ENCODE peak calls at places on chromosomes 2 and 18, in four cellular contexts. One of them, this sample, is unnamed. For H3K4me1, the result is how much of the 10 kb centered on the place peaks cover.

GRCh38 chr2:164430166-164430783 is 191.0 kb downstream of the GRB14 start:
- DNase-seq in SJSA1: peak
- DNase-seq in right lobe of liver: no peak
- DNase-seq in prostate gland: no peak
- DNase-seq in this sample: no peak

GRCh38 chr2:199118701-199119241 is 339.0 kb downstream of the SATB2 start:
- DNase-seq in SJSA1: no peak
- DNase-seq in right lobe of liver: no peak
- DNase-seq in prostate gland: no peak
- DNase-seq in this sample: no peak

GRCh38 chr2:120765031-120765910 is 29.6 kb downstream of the GLI2 start:
- DNase-seq in SJSA1: no peak
- DNase-seq in right lobe of liver: peak
- DNase-seq in prostate gland: no peak
- DNase-seq in this sample: no peak

GRCh38 chr2:186977433-186978045 is 128.6 kb upstream of the ZSWIM2 start:
- DNase-seq in SJSA1: no peak
- DNase-seq in right lobe of liver: no peak
- DNase-seq in prostate gland: no peak
- DNase-seq in this sample: no peak

GRCh38 chr2:185857676-185858075 is 119.1 kb downstream of the FSIP2 start:
- DNase-seq in SJSA1: no peak
- DNase-seq in right lobe of liver: no peak
- DNase-seq in prostate gland: no peak
- DNase-seq in this sample: no peak

GRCh38 chr2:6692819-6693218 is 172.9 kb downstream of the CMPK2 start:
- DNase-seq in SJSA1: no peak
- DNase-seq in right lobe of liver: no peak
- DNase-seq in prostate gland: no peak
- DNase-seq in this sample: no peak

GRCh38 chr2:217801115-217801531 is 201.7 kb downstream of the TNS1 start:
- DNase-seq in SJSA1: no peak
- DNase-seq in right lobe of liver: no peak
- DNase-seq in prostate gland: no peak
- DNase-seq in this sample: no peak

GRCh38 chr2:84077504-84077903 is 381.6 kb downstream of the SUCLG1 start:
- DNase-seq in SJSA1: peak
- DNase-seq in right lobe of liver: no peak
- DNase-seq in prostate gland: no peak
- DNase-seq in this sample: no peak

GRCh38 chr2:236947294-236947693 is 138.4 kb upstream of the COPS8 start:
- DNase-seq in SJSA1: no peak
- DNase-seq in right lobe of liver: no peak
- DNase-seq in prostate gland: no peak
- DNase-seq in this sample: no peak

GRCh38 chr2:202632682-202633081 is 2.1 kb upstream of the FAM117B start:
- DNase-seq in SJSA1: no peak
- DNase-seq in right lobe of liver: no peak
- DNase-seq in prostate gland: no peak
- DNase-seq in this sample: no peak

GRCh38 chr2:152560163-152560562 is 157.1 kb downstream of the PRPF40A start:
- DNase-seq in SJSA1: no peak
- DNase-seq in right lobe of liver: no peak
- DNase-seq in prostate gland: no peak
- DNase-seq in this sample: no peak

GRCh38 chr18:76805221-76805620 is 17.1 kb upstream of the ZNF236 start:
- DNase-seq in SJSA1: peak
- DNase-seq in right lobe of liver: no peak
- DNase-seq in prostate gland: no peak
- DNase-seq in this sample: no peak

GRCh38 chr2:173075781-173076556 is at the start of gene MAP3K20:
- DNase-seq in SJSA1: peak
- DNase-seq in right lobe of liver: peak
- DNase-seq in prostate gland: peak
- DNase-seq in this sample: peak

GRCh38 chr18:35397976-35398375 is 20.8 kb upstream of the ZNF396 start:
- DNase-seq in SJSA1: no peak
- DNase-seq in right lobe of liver: no peak
- DNase-seq in prostate gland: no peak
- DNase-seq in this sample: no peak

GRCh38 chr18:10526211-10526949 is 553 bp downstream of the NAPG start:
- DNase-seq in SJSA1: peak
- DNase-seq in right lobe of liver: peak
- DNase-seq in prostate gland: peak
- DNase-seq in this sample: no peak

GRCh38 chr18:75393721-75394120 is 33.8 kb downstream of the SMIM21 start:
- DNase-seq in SJSA1: peak
- DNase-seq in right lobe of liver: no peak
- DNase-seq in prostate gland: no peak
- DNase-seq in this sample: no peak

GRCh38 chr18:12765127-12765526 is 62.3 kb downstream of the PSMG2 start:
- DNase-seq in SJSA1: no peak
- DNase-seq in right lobe of liver: no peak
- DNase-seq in prostate gland: no peak
- DNase-seq in this sample: no peak

GRCh38 chr2:197571622-197572271 is 55.9 kb downstream of the MOB4 start:
- DNase-seq in SJSA1: no peak
- DNase-seq in right lobe of liver: no peak
- DNase-seq in prostate gland: no peak
- DNase-seq in this sample: no peak

GRCh38 chr2:162184796-162185195 is 32.7 kb upstream of the GCG start:
- DNase-seq in SJSA1: no peak
- DNase-seq in right lobe of liver: no peak
- DNase-seq in prostate gland: no peak
- DNase-seq in this sample: no peak

GRCh38 chr2:107588960-107589542 is 237.6 kb upstream of the RGPD4 start:
- DNase-seq in SJSA1: no peak
- DNase-seq in right lobe of liver: no peak
- DNase-seq in prostate gland: no peak
- DNase-seq in this sample: no peak

GRCh38 chr18:10230072-10230471 is 224.4 kb upstream of the APCDD1 start:
- DNase-seq in SJSA1: peak
- DNase-seq in right lobe of liver: no peak
- DNase-seq in prostate gland: no peak
- DNase-seq in this sample: no peak

GRCh38 chr2:175630319-175631246 is 371.5 kb downstream of the LNPK start:
- DNase-seq in SJSA1: no peak
- DNase-seq in right lobe of liver: no peak
- DNase-seq in prostate gland: no peak
- DNase-seq in this sample: no peak

GRCh38 chr2:134707330-134707676 is 11.5 kb downstream of the TMEM163 start:
- DNase-seq in SJSA1: no peak
- DNase-seq in right lobe of liver: no peak
- DNase-seq in prostate gland: no peak
- DNase-seq in this sample: no peak

GRCh38 chr2:181673178-181673577 is 7.1 kb downstream of the NEUROD1 start:
- DNase-seq in SJSA1: no peak
- DNase-seq in right lobe of liver: no peak
- DNase-seq in prostate gland: no peak
- DNase-seq in this sample: no peak

GRCh38 chr2:100212820-100213219 is 70.4 kb upstream of the AFF3 start:
- DNase-seq in SJSA1: no peak
- DNase-seq in right lobe of liver: no peak
- DNase-seq in prostate gland: no peak
- DNase-seq in this sample: no peak

DNA sequence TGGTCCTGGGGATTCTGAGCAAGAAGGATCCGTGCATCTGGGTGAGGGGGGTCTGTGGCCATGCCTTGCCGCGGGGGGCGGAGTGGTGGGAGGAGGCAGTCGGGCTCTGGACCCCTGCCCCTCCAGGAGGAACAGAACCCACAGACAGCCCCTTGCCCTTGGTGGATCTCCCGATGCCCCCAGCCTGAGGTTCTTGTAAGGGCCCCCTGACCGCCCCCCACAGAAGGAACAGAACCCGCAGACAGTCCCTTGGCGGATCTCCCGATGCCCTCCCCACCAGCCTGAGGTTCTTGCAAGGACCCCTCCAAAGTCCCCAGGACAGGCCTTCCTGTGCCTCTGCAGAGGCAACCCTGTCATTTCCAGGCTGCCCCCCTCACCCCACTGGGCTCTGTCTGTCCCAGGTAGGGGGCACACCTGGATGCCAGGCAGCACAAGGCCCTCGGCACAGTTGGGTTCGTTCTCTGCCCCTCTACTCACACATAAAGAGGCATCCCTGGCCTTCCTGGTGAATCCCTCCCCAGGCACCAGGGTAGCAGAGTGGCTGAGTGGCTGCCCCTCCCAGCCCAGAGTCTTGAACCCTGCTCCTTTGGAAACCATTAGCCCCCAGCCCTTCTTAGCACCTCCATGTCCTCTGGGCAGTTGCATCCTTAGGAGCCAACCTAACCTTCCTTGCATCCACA is 1.9 kb downstream of the GPC1 start:
- DNase-seq in SJSA1: no peak
- DNase-seq in right lobe of liver: peak
- DNase-seq in prostate gland: no peak
- DNase-seq in this sample: no peak
- H3K4me3 ChIP-seq in SJSA1: no peak
- H3K4me3 ChIP-seq in right lobe of liver: no peak
- H3K4me3 ChIP-seq in prostate gland: no peak
- H3K4me3 ChIP-seq in this sample: no peak

DNA sequence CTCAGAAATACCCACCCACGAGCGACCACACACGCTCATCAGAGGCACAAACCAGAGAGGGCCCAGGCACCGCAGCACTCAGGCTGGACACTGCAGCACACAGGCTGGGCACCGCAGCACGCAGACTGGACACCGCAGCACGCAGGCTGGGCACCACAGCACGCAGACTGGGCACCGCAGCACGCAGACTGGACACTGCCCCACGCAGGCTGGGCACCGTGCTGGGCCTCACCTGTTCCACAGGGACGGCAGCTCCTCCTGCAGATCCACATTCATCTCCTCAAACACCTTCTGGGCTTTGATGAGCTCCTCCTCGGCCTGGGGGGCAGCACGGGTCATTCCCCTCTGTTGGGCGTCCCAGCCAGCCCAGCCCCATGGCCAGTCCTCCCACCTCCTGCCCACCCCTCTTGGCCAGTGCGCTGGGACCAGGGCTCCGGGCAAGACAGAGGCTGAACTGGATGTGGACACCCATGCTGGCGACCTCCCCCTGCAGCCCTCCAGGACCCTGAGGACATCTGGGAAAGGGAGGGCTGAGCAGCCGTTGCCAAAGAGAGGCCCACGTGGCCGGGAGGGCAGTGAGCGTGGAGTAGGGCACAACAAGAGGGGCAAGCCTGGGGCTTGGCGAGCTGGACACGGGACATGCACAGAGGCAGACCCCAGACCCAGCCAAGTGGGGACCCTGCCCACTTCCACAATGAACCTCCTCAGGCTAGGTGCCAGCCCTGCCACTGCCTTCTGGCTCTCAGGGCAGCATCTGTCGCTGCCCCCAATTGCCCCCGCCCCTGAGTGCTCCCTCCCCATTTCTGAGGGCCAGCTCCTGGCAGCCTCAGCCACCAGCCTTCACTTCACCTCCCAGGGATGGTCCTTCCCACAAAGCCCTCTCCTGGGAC is 43.0 kb downstream of the BIN1 start:
- DNase-seq in SJSA1: no peak
- DNase-seq in right lobe of liver: no peak
- DNase-seq in prostate gland: no peak
- DNase-seq in this sample: no peak
- H3K4me1 ChIP-seq in SJSA1: under half
- H3K4me1 ChIP-seq in right lobe of liver: under half
- H3K4me1 ChIP-seq in prostate gland: under half
- H3K4me1 ChIP-seq in this sample: under half

DNA sequence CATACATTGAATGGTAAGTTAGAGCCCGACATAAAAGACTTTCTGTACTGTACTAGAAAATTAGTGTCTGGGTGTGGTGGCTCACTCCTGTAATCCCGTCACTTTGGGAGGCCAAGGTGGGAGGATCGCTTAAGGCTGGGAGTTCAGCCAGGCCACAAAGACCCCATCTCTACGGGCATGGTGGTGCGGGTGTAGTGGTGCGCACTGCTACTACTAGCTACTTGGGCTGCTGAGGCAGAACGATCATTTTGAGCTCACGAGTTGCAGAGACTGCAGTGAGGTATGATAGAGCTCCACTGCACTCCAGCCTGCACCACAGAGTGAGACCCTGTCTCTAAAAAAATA is 2.3 kb downstream of the MARCHF7 start:
- DNase-seq in SJSA1: no peak
- DNase-seq in right lobe of liver: no peak
- DNase-seq in prostate gland: no peak
- DNase-seq in this sample: no peak
- H3K4me3 ChIP-seq in SJSA1: peak
- H3K4me3 ChIP-seq in right lobe of liver: no peak
- H3K4me3 ChIP-seq in prostate gland: no peak
- H3K4me3 ChIP-seq in this sample: peak

GRCh38 chr2:1976725-1977416 is 232.6 kb upstream of the PXDN start:
- DNase-seq in SJSA1: no peak
- DNase-seq in right lobe of liver: no peak
- DNase-seq in prostate gland: no peak
- DNase-seq in this sample: no peak

GRCh38 chr2:1973636-1974035 is 229.3 kb upstream of the PXDN start:
- DNase-seq in SJSA1: no peak
- DNase-seq in right lobe of liver: no peak
- DNase-seq in prostate gland: no peak
- DNase-seq in this sample: no peak

GRCh38 chr2:1976112-1976511 is 231.8 kb upstream of the PXDN start:
- DNase-seq in SJSA1: no peak
- DNase-seq in right lobe of liver: no peak
- DNase-seq in prostate gland: no peak
- DNase-seq in this sample: no peak

GRCh38 chr2:1974391-1974790 is 230.1 kb upstream of the PXDN start:
- DNase-seq in SJSA1: peak
- DNase-seq in right lobe of liver: no peak
- DNase-seq in prostate gland: no peak
- DNase-seq in this sample: no peak

GRCh38 chr2:1975060-1975459 is 230.7 kb upstream of the PXDN start:
- DNase-seq in SJSA1: no peak
- DNase-seq in right lobe of liver: no peak
- DNase-seq in prostate gland: no peak
- DNase-seq in this sample: no peak
- H3K4me1 ChIP-seq in SJSA1: under half
- H3K4me1 ChIP-seq in right lobe of liver: under half
- H3K4me1 ChIP-seq in prostate gland: under half
- H3K4me1 ChIP-seq in this sample: under half

GRCh38 chr2:144452169-144453038 is 67.5 kb downstream of the ZEB2 start:
- DNase-seq in SJSA1: peak
- DNase-seq in right lobe of liver: no peak
- DNase-seq in prostate gland: no peak
- DNase-seq in this sample: no peak
- H3K4me3 ChIP-seq in SJSA1: no peak
- H3K4me3 ChIP-seq in right lobe of liver: no peak
- H3K4me3 ChIP-seq in prostate gland: no peak
- H3K4me3 ChIP-seq in this sample: no peak

This sample was measured in CD4-positive, alpha-beta memory T cell.